ENCODE peak calls at places on chromosomes 13 and 19, in ten cellular contexts. O is SK-N-MC, W is PC-3, C is fibroblast of lung, S is K562, I is GM23248, E is H1, Z is HCT116, V is IMR-90, X is neuronal stem cell. H is an unnamed sample. For H3K9me3, the result is how much of the 10 kb centered on the place peaks cover.

GRCh38 chr19:10074153-10074552 is 12.0 kb upstream of the SHFL start:
- DNase-seq in V (peak), W (peak), E (no peak), X (no peak), I (peak), S (peak), O (no peak), C (peak), Z (peak), H (peak)

GRCh38 chr19:1847684-1848398 is 442 bp downstream of the REXO1 start:
- DNase-seq in C (peak), Z (no peak), I (peak), S (peak), E (peak), O (no peak), W (peak), V (peak), X (no peak), H (peak)

GRCh38 chr19:7506385-7507328 is 9.2 kb upstream of the ZNF358 start:
- DNase-seq in V (peak), C (peak), E (peak), I (peak), X (peak), O (peak), Z (peak), W (peak), S (peak), H (peak)

GRCh38 chr13:57631607-57632275 is at the start of gene PCDH17:
- DNase-seq in Z (no peak), V (no peak), X (peak), C (peak), I (peak), W (no peak), O (no peak), E (peak), S (no peak), H (no peak)

GRCh38 chr13:30159446-30159839 is 147.9 kb downstream of the KATNAL1 start:
- DNase-seq in V (peak), O (no peak), X (no peak), S (no peak), I (peak), Z (no peak), W (peak), C (peak), E (no peak), H (peak)

GRCh38 chr19:3457531-3458228 is 22.6 kb downstream of the SMIM24 start:
- DNase-seq in O (no peak), I (no peak), W (no peak), X (no peak), E (no peak), S (no peak), V (no peak), C (peak), Z (no peak), H (no peak)

GRCh38 chr13:35598790-35599369 is 122.4 kb upstream of the MAB21L1 start:
- DNase-seq in S (no peak), C (no peak), X (no peak), Z (no peak), V (peak), E (no peak), W (no peak), I (peak), O (no peak), H (no peak)

GRCh38 chr13:34748561-34748960 is 193.5 kb upstream of the NBEA start:
- DNase-seq in O (no peak), C (no peak), S (no peak), W (no peak), I (no peak), V (no peak), X (no peak), E (no peak), Z (no peak), H (no peak)

GRCh38 chr13:110412132-110412912 is 105.2 kb downstream of the COL4A2 start:
- DNase-seq in W (peak), X (peak), E (peak), S (peak), V (peak), Z (peak), C (peak), I (peak), O (no peak), H (peak)

GRCh38 chr13:73341748-73342147 is 282.9 kb downstream of the KLF5 start:
- DNase-seq in W (peak), E (no peak), Z (no peak), V (peak), O (no peak), I (peak), X (no peak), C (no peak), S (no peak), H (no peak)

GRCh38 chr19:28500319-28500718 is 712.6 kb downstream of the UQCRFS1 start:
- DNase-seq in Z (no peak), X (no peak), W (no peak), O (no peak), I (no peak), C (no peak), E (no peak), V (no peak), S (no peak), H (no peak)

GRCh38 chr19:47719047-47719885 is 6.0 kb downstream of the EHD2 start:
- DNase-seq in C (peak), E (no peak), X (no peak), V (peak), W (no peak), S (no peak), O (no peak), Z (no peak), I (peak), H (peak)

GRCh38 chr13:113742000-113742441 is 17.0 kb upstream of the TMEM255B start:
- DNase-seq in E (no peak), Z (peak), I (peak), V (peak), X (no peak), S (peak), W (peak), C (peak), O (no peak), H (peak)

GRCh38 chr13:82900453-82900852 is 981.8 kb downstream of the SLITRK1 start:
- DNase-seq in E (no peak), V (no peak), I (no peak), O (no peak), W (no peak), S (no peak), X (no peak), C (no peak), Z (no peak), H (no peak)

GRCh38 chr13:66875264-66875663 is 354.9 kb downstream of the PCDH9 start:
- DNase-seq in S (no peak), Z (no peak), C (no peak), V (no peak), W (no peak), I (no peak), X (no peak), O (no peak), E (no peak), H (no peak)

GRCh38 chr13:33554919-33555791 is 262.8 kb upstream of the RFC3 start:
- DNase-seq in O (no peak), S (no peak), W (peak), C (peak), Z (no peak), I (peak), E (no peak), X (no peak), V (no peak), H (no peak)

GRCh38 chr19:33235269-33235995 is 9.8 kb upstream of the SLC7A10 start:
- DNase-seq in C (peak), Z (peak), X (peak), E (peak), S (peak), O (peak), V (peak), W (peak), I (peak), H (peak)

GRCh38 chr19:46471778-46472543 is 598 bp upstream of the PNMA8A start:
- DNase-seq in S (no peak), O (no peak), W (no peak), E (no peak), Z (no peak), X (no peak), I (no peak), C (no peak), V (no peak), H (no peak)
- H3K9ac ChIP-seq in S (peak), O (no peak), W (no peak), E (no peak), Z (no peak), X (no peak), I (peak), C (no peak), V (peak), H (no peak)

GRCh38 chr13:69946443-69946955 is 161.1 kb upstream of the ATXN8OS start:
- DNase-seq in C (no peak), Z (no peak), E (no peak), X (no peak), O (no peak), V (no peak), W (no peak), S (no peak), I (no peak), H (no peak)
- H3K9me3 ChIP-seq in C (under half), Z (under half), E (under half), X (under half), O (under half), V (under half), W (under half), S (under half), I (under half), H (under half)

DNA sequence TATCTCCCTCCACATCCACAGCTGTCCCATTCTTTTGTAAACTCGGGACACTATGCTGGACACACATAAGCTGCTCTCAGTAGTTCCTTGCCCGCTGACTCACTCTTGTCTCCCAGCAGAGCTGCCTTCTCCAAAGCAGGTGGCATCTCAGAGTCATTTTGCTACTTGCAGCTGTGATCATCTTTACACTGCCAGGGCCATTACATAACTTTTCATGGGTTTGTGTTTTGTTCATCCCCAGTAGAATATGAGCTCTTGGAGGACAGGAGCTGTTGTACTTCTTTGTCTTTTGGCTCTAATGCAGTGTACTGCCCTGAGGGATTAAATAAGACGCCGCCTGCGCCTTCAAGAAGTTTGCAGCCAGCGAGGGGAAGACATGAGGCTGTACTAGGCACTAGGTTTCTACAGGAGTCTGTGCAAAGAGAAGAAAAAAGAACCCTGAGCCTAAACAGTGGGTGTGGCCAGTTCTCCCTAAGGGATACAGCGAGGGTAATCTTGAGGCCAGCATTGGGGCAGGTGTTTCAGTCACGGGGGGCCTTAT is 40.8 kb upstream of the GPR183 start:
- DNase-seq in C (no peak), V (no peak), I (peak), E (peak), S (no peak), Z (no peak), O (no peak), W (no peak), X (no peak), H (no peak)
- H3K9ac ChIP-seq in C (no peak), V (no peak), I (no peak), E (no peak), S (no peak), Z (no peak), O (no peak), W (no peak), X (no peak), H (no peak)

DNA sequence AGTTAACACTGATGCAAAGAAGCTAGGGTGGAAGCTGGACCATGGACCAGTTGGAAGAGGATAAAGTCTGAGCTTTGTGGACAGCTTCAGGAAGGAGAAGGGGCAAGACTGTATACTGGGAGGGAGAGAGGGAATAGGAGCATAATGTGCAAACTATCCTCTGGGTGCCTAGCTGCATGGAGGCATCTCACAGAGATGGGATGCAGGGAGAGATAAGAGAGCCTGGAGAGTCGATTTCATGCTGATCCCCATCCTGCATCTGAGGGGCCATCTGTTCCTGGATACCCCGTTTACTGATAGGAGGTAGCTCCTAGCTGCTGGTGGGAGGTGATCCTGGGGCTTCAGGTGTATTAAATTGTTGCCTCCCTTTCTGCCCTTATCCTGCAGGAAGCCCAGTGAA is 8.8 kb downstream of the CYP4F3 start:
- DNase-seq in V (no peak), E (no peak), C (no peak), S (no peak), X (no peak), I (no peak), Z (no peak), W (no peak), O (no peak), H (no peak)
- H3K9me3 ChIP-seq in V (under half), E (half or more), C (under half), S (under half), X (under half), I (under half), Z (under half), W (under half), O (under half), H (under half)

DNA sequence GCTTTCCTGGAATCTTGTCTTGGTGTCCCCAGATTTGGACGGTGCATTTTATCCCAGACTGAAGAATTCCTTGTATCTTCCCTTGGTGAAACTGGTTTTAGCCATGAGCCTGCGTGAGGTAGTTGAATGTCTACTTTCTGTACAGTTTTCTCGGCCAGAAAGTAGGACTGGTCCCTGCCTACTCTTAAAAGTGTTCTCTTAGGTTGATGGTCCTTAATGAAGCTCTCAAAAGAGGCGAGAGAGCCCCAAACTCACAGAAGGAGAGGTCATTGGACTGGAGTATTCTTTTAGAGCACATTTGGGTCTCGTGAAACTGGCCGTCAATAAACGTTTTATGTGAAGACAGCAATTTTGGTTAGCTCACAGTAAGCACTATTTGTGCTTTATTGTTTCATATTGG is 657 bp downstream of the GTF2F2 start:
- DNase-seq in Z (no peak), C (no peak), V (no peak), W (no peak), I (no peak), E (no peak), X (no peak), S (no peak), O (no peak), H (no peak)
- H3K9ac ChIP-seq in Z (peak), C (peak), V (peak), W (peak), I (peak), E (peak), X (peak), S (peak), O (peak), H (peak)

GRCh38 chr19:23905771-23906170 is 8.9 kb upstream of the ZNF726 start:
- DNase-seq in O (no peak), Z (no peak), C (no peak), V (no peak), I (no peak), E (no peak), X (no peak), W (no peak), S (no peak), H (no peak)

GRCh38 chr19:23904406-23904805 is 10.3 kb upstream of the ZNF726 start:
- DNase-seq in W (no peak), X (no peak), C (no peak), E (no peak), V (no peak), O (no peak), I (no peak), S (no peak), Z (no peak), H (no peak)

GRCh38 chr19:23909222-23909621 is 5.5 kb upstream of the ZNF726 start:
- DNase-seq in V (no peak), Z (no peak), X (no peak), E (no peak), S (no peak), C (no peak), I (no peak), O (no peak), W (no peak), H (no peak)

GRCh38 chr19:23906835-23907234 is 7.9 kb upstream of the ZNF726 start:
- DNase-seq in Z (no peak), W (no peak), I (no peak), E (no peak), X (no peak), V (no peak), C (no peak), S (no peak), O (no peak), H (no peak)

DNA sequence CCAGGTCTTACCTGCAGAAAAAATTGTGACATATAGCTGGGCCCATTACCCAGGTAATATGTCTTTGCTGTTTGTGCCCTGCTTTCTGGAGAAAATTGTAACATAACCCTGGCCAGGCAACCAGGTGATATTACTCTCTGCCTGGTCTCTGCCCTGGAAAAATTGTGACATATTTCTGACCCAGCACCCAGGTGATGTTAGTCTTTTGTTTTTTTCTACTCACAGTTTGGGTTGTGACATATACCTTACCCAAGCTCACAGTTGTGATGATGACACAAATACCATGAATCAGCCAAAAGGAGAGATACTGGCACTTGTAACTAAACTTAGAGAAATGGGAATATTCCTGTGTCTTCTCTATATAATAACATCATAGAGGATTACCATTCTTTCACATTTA is 6.5 kb upstream of the ZNF726 start:
- DNase-seq in X (no peak), Z (no peak), O (no peak), E (no peak), V (no peak), W (no peak), S (no peak), I (no peak), C (no peak), H (no peak)
- H3K9me3 ChIP-seq in X (under half), Z (under half), O (under half), E (half or more), V (under half), W (under half), S (under half), I (under half), C (under half), H (under half)

GRCh38 chr13:107743983-107744382 is 471.4 kb downstream of the LIG4 start:
- DNase-seq in S (no peak), Z (no peak), O (no peak), I (peak), E (no peak), C (peak), V (peak), W (peak), X (no peak), H (no peak)

GRCh38 chr13:107743100-107743499 is 472.2 kb downstream of the LIG4 start:
- DNase-seq in W (peak), Z (no peak), S (no peak), E (no peak), X (no peak), I (peak), C (no peak), O (no peak), V (peak), H (no peak)

GRCh38 chr13:107742544-107742943 is 472.8 kb downstream of the LIG4 start:
- DNase-seq in W (no peak), E (no peak), Z (no peak), C (no peak), O (no peak), S (no peak), I (peak), V (no peak), X (no peak), H (no peak)

DNA sequence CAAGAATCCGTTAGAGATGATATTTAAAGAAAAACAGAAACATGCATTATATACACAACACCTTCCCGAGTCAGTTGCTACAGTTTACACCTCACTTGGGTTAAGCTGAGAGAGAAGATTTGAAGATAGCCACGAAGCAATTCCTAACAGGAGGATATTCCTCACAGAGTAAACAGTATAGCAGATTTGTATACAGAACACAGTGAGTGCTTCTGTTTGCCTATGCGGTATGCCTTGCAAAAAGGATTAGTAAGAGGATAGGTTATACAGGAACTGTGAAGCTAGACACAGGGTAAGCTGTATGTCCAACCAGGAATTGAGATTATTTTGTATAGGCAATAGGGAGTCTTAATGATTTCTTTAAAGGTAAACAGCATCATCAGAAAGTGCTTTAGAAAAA is 471.8 kb downstream of the LIG4 start:
- DNase-seq in C (no peak), X (no peak), Z (no peak), V (peak), W (peak), I (no peak), O (no peak), S (no peak), E (no peak), H (no peak)
- H3K9ac ChIP-seq in C (no peak), X (no peak), Z (no peak), V (peak), W (peak), I (peak), O (no peak), S (no peak), E (no peak), H (no peak)

DNA sequence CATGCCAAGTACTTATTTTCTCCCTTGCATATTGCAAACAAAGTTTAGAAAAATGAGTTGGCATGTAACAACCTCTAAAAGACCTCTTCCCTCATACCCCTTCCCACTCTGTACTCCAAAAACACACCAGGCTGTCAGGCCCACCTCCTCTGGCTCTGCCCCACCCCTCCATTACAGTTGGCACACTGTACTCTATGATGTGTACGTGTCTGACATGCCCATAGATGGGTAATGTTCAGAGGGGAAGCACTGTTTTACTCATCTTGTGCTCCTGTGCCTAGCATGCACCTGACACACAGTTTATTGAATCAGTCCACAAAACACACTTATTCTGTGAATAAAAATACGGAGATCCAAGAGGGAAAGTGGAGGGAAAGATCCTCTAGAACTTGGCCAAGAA is 45.6 kb downstream of the SERPINE3 start:
- DNase-seq in W (no peak), V (no peak), X (no peak), I (no peak), O (no peak), C (no peak), E (no peak), Z (no peak), S (no peak), H (no peak)
- H3K9me3 ChIP-seq in W (under half), V (under half), X (under half), I (under half), O (under half), C (under half), E (under half), Z (under half), S (under half), H (under half)